ENCODE peak calls at places on chromosomes 16 and 17, in eight cellular contexts. H, D, W, B, V, I, J and P are unnamed samples.

GRCh38 chr17:21676281-21677111 is 15.8 kb upstream of the KCNJ18 start:
- DNase-seq in V (no peak), B (no peak), D (peak), H (no peak), W (no peak), I (no peak), J (no peak), P (no peak)

GRCh38 chr16:895371-895770 is 75.4 kb downstream of the LMF1 start:
- DNase-seq in D (no peak), W (no peak), B (no peak), V (no peak), J (no peak), I (no peak), H (no peak), P (no peak)

GRCh38 chr16:4057439-4057877 is 58.8 kb downstream of the ADCY9 start:
- DNase-seq in H (no peak), I (no peak), J (no peak), D (peak), B (no peak), W (no peak), V (no peak), P (no peak)

GRCh38 chr16:78437352-78437968 is 338.0 kb downstream of the WWOX start:
- DNase-seq in I (peak), D (no peak), H (peak), J (peak), V (no peak), B (peak), W (peak), P (peak)

GRCh38 chr17:55110521-55110920 is 142.0 kb downstream of the STXBP4 start:
- DNase-seq in D (no peak), W (no peak), H (no peak), V (no peak), J (no peak), I (no peak), B (no peak), P (no peak)

GRCh38 chr16:7405166-7405565 is 72.5 kb downstream of the RBFOX1 start:
- DNase-seq in D (no peak), B (no peak), V (no peak), I (no peak), W (no peak), J (no peak), H (no peak), P (peak)

GRCh38 chr17:38752930-38753506 is 477 bp downstream of the PSMB3 start:
- DNase-seq in W (no peak), I (no peak), D (no peak), H (no peak), B (no peak), J (no peak), V (no peak), P (no peak)

GRCh38 chr17:79631640-79632431 is 21.0 kb upstream of the RBFOX3 start:
- DNase-seq in W (peak), D (peak), J (peak), B (no peak), V (no peak), H (no peak), I (no peak), P (peak)

GRCh38 chr16:81035975-81036750 is 521 bp downstream of the ATMIN start:
- DNase-seq in W (peak), B (peak), D (peak), J (no peak), I (peak), H (peak), V (no peak), P (peak)

GRCh38 chr16:7270823-7271222 is 61.8 kb upstream of the RBFOX1 start:
- DNase-seq in H (no peak), I (no peak), V (no peak), J (no peak), B (no peak), W (no peak), D (no peak), P (no peak)

GRCh38 chr17:55322451-55322985 is 57.8 kb downstream of the HLF start:
- DNase-seq in V (no peak), B (no peak), J (no peak), D (no peak), H (no peak), I (no peak), W (no peak), P (no peak)

GRCh38 chr17:29613371-29613837 is 9.3 kb downstream of the CORO6 start:
- DNase-seq in J (peak), H (peak), V (no peak), D (peak), B (peak), W (peak), I (peak), P (peak)

GRCh38 chr17:17494499-17495447 is 1.4 kb downstream of the RASD1 start:
- DNase-seq in J (no peak), H (peak), B (peak), V (no peak), W (no peak), D (peak), I (no peak), P (peak)

GRCh38 chr16:57612494-57612893 is 15.9 kb upstream of the ADGRG1 start:
- DNase-seq in H (no peak), J (no peak), D (peak), B (no peak), I (no peak), V (no peak), W (no peak), P (peak)

GRCh38 chr17:43713494-43714162 is 45.0 kb downstream of the SOST start:
- DNase-seq in B (no peak), I (peak), V (no peak), H (peak), D (no peak), W (peak), J (no peak), P (no peak)

GRCh38 chr17:46772879-46773620 is 45.4 kb downstream of the WNT3 start:
- DNase-seq in V (no peak), J (no peak), W (no peak), I (no peak), H (no peak), B (no peak), D (peak), P (no peak)

GRCh38 chr16:1089439-1089821 is 6.6 kb downstream of the C1QTNF8 start:
- DNase-seq in H (no peak), B (no peak), W (no peak), J (no peak), V (no peak), D (no peak), I (no peak), P (no peak)

GRCh38 chr17:58335779-58336455 is 7.3 kb upstream of the TSPOAP1 start:
- DNase-seq in V (no peak), B (peak), J (no peak), I (no peak), H (no peak), D (peak), W (peak), P (peak)

GRCh38 chr16:11955713-11956123 is 9.3 kb upstream of the TNFRSF17 start:
- DNase-seq in V (no peak), B (no peak), I (no peak), J (no peak), D (peak), W (no peak), H (no peak), P (no peak)

DNA sequence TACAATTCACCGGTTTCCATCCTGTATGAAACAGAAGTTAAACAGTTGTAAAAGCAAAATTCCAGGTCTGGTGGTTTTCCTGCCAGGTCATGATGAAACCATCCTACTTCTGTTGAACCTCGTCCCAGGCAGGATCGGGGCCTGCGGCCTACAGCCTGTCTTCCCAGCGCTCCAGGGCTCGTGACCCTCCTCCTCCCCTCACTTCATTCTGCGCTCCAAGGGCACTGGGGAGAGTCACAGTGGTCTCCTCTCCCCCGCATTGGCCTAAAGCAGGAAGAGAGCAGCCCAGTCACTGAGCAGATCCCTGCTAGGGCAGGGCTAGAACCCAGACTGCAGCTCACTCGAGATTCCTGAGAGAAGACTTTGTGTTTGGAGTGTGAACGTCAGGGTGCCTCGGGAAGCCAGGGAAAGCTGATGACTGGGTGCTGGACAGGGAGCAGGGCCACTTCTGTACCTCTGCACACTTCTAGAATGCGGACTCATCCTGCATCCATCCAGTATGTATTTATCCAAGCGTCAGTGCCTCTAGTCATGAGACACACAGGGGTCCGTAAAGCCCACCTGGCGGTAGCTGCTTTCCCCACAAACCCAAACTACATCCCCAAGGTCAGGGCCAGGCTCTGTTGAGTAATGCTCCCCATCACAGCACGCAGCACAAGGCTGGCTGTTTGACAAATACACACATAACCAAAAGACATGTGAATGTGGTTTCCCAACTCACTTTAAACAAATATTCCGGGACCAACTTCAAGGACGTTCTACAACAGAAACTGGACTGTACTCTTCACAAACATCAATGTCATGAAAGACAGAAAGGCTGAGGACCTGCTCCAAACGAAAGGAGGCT is 1.7 kb upstream of the ITGAE start:
- DNase-seq in V (no peak), W (no peak), H (no peak), I (no peak), B (peak), J (no peak), D (peak), P (no peak)
- TF ChIP-seq POLR2AphosphoS5 in V (no peak), W (no peak), H (no peak), I (no peak), B (peak), J (peak), D (peak), P (peak)

GRCh38 chr17:63682981-63683380 is 16.9 kb downstream of the LIMD2 start:
- DNase-seq in J (no peak), H (no peak), B (no peak), V (no peak), D (no peak), W (no peak), I (no peak), P (no peak)

GRCh38 chr17:63686138-63686685 is 13.7 kb downstream of the LIMD2 start:
- DNase-seq in I (no peak), W (no peak), B (no peak), V (no peak), D (no peak), H (no peak), J (no peak), P (no peak)

GRCh38 chr17:63682441-63682840 is 17.5 kb downstream of the LIMD2 start:
- DNase-seq in D (no peak), J (no peak), H (no peak), V (no peak), B (no peak), I (no peak), W (no peak), P (no peak)

GRCh38 chr17:63685578-63685977 is 14.3 kb downstream of the LIMD2 start:
- DNase-seq in V (no peak), J (no peak), H (no peak), D (no peak), W (no peak), I (no peak), B (no peak), P (no peak)

GRCh38 chr17:63685021-63685420 is 14.9 kb downstream of the LIMD2 start:
- DNase-seq in H (no peak), D (peak), I (no peak), B (no peak), J (no peak), W (no peak), V (no peak), P (no peak)
- TF ChIP-seq POLR2AphosphoS5 in H (no peak), D (peak), I (no peak), B (no peak), J (peak), W (no peak), V (no peak), P (no peak)

GRCh38 chr16:2902337-2903130 is 9.2 kb upstream of the FLYWCH1 start:
- DNase-seq in I (no peak), J (no peak), H (no peak), V (no peak), D (no peak), B (no peak), W (no peak), P (no peak)

GRCh38 chr16:2904100-2904921 is 7.4 kb upstream of the FLYWCH1 start:
- DNase-seq in J (peak), V (peak), D (peak), W (peak), I (peak), H (peak), B (peak), P (peak)

GRCh38 chr16:2904922-2905240 is 6.8 kb upstream of the FLYWCH1 start:
- DNase-seq in W (no peak), D (peak), I (no peak), H (no peak), V (no peak), B (no peak), J (no peak), P (peak)

GRCh38 chr16:2905241-2905987 is 6.3 kb upstream of the FLYWCH1 start:
- DNase-seq in V (peak), B (peak), J (peak), W (peak), D (peak), H (peak), I (peak), P (peak)

GRCh38 chr16:2905988-2906387 is 5.7 kb upstream of the FLYWCH1 start:
- DNase-seq in D (no peak), I (no peak), J (no peak), W (no peak), B (no peak), H (no peak), V (no peak), P (no peak)
- TF ChIP-seq POLR2AphosphoS5 in D (no peak), I (no peak), J (peak), W (no peak), B (no peak), H (no peak), V (no peak), P (no peak)

DNA sequence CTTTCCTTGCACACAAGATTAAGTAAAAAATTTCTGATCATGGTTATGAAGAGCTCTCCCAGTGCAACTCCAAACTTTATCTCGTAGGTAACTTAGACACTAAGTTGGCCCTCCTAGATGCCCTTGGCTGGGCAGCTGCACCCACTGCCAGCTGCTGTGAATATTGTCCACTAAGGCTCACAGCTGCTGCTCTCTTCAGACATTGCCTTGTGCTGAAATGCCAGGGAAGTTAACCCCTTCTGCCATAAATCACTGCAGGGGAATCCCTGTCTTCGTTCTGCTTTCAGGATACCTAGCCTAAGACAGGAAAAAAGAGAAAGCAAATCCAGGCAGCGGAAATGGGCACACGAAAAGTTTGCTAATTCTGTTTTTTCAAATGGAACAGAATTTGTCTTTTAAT is 106.4 kb downstream of the IRX5 start:
- DNase-seq in W (no peak), I (no peak), J (no peak), V (no peak), B (no peak), D (no peak), H (no peak), P (no peak)
- TF ChIP-seq POLR2AphosphoS5 in W (no peak), I (no peak), J (no peak), V (no peak), B (no peak), D (no peak), H (no peak), P (no peak)

GRCh38 chr16:28265822-28266221 is 26.5 kb upstream of the SBK1 start:
- DNase-seq in H (no peak), J (no peak), W (no peak), D (no peak), B (no peak), I (no peak), V (no peak), P (no peak)
- TF ChIP-seq POLR2AphosphoS5 in H (no peak), J (no peak), W (no peak), D (no peak), B (no peak), I (no peak), V (no peak), P (no peak)

GRCh38 chr17:76254275-76254674 is 10.9 kb upstream of the UBALD2 start:
- DNase-seq in I (no peak), B (no peak), J (no peak), W (no peak), D (no peak), V (no peak), H (no peak), P (no peak)

GRCh38 chr17:76255801-76256429 is 9.2 kb upstream of the UBALD2 start:
- DNase-seq in W (no peak), B (peak), I (no peak), D (peak), V (no peak), J (no peak), H (no peak), P (no peak)

GRCh38 chr17:76250141-76250540 is 9.8 kb upstream of the RNF157 start:
- DNase-seq in I (no peak), J (no peak), H (no peak), V (no peak), D (peak), B (no peak), W (no peak), P (no peak)

GRCh38 chr17:76251478-76252039 is 11.3 kb upstream of the RNF157 start:
- DNase-seq in H (no peak), V (no peak), B (no peak), W (no peak), J (no peak), I (no peak), D (peak), P (no peak)

DNA sequence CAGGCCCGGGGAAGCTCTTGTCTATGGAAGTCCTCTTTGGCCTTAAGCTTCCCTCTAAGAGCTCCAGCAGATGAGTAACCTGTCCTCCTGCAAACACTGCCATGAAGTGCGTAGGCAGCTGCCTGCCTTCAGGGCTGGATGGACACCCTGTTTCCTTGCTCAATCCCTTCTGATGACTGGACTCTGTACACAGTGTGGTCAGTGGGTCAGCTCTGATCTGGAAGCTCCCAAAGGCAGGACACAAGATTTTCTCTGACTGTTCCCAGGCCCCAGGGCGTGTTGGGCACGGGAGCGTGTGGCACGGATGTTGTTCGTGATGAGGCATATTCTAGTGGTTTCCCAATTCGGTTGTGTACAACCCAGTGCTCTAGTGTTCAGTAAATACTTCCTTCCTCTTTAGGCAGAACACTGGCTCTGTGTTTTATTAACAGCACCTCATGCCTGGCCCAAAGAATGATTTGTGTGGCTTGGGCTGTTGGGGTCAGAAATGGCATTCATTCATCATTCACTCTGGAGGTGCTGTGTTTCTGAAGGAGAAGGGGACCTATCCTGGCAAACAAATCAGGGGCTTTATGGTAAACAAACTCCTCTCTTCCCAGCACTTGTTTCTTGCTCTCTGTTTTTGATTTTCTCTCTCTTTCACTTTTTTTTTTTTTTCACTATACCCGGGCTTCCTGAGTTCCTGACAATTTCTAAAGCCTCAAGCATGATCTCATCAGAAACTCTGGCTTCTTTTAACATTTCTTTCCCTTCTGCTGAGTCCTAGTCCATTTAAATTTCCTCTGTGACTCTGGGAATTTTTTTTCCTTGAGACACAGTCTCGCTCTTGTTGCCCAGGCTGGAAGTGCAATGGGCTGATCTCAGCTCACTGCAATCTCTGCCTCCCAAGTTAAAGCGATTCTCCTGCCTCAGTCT is 12.0 kb upstream of the RNF157 start:
- DNase-seq in I (no peak), B (peak), W (no peak), J (peak), D (peak), H (peak), V (no peak), P (peak)
- TF ChIP-seq POLR2AphosphoS5 in I (no peak), B (no peak), W (no peak), J (peak), D (no peak), H (peak), V (no peak), P (no peak)

DNA sequence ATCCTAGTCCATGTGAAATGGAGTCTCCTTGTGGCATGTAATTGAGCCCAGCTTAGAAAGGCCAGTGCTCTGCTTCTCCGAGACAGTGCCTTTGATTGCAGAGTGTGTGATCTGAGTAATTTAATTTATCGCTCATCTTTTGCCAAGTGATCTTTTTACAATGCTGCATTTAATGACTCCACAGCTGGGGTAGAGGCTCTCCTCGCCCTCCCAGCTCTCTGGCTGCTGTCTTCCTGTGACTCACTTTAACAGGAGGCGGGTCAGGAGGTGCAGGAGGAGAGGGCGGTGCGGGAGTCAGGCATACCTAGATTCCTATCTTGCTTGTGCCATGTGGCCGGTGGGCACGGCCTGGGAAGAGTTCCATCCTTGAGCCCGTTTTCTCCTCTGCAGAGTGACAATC is 113.4 kb upstream of the FOXF1 start:
- DNase-seq in I (no peak), J (no peak), H (peak), W (no peak), B (peak), D (peak), V (peak), P (no peak)
- TF ChIP-seq POLR2AphosphoS5 in I (no peak), J (peak), H (peak), W (no peak), B (peak), D (peak), V (peak), P (no peak)

GRCh38 chr17:44848961-44849489 is 1.3 kb downstream of the HIGD1B start:
- DNase-seq in V (no peak), I (no peak), J (no peak), D (no peak), H (no peak), W (no peak), B (no peak), P (no peak)
- TF ChIP-seq POLR2AphosphoS5 in V (no peak), I (no peak), J (no peak), D (no peak), H (no peak), W (no peak), B (no peak), P (no peak)